ENCODE peak calls at places on chromosomes 7 and 10, in six cellular contexts. One of them, this sample, is unnamed.

GRCh38 chr10:11595395-11595692 is 16.1 kb downstream of the USP6NL start:
- DNase-seq in neural progenitor cell: no peak
- DNase-seq in cardiac muscle cell: peak; percentile 44
- DNase-seq in BE2C: no peak
- DNase-seq in HCT116: no peak
- DNase-seq in GM23248: peak; percentile 86
- DNase-seq in this sample: no peak

GRCh38 chr7:23938937-23939552 is 229.0 kb downstream of the STK31 start:
- DNase-seq in neural progenitor cell: peak; percentile 65
- DNase-seq in cardiac muscle cell: peak; percentile 51
- DNase-seq in BE2C: peak; percentile 49
- DNase-seq in HCT116: peak; percentile 47
- DNase-seq in GM23248: peak; percentile 45
- DNase-seq in this sample: no peak

GRCh38 chr7:156378806-156379205 is 261.8 kb upstream of the RNF32 start:
- DNase-seq in neural progenitor cell: no peak
- DNase-seq in cardiac muscle cell: no peak
- DNase-seq in BE2C: no peak
- DNase-seq in HCT116: no peak
- DNase-seq in GM23248: no peak
- DNase-seq in this sample: no peak

GRCh38 chr7:26151096-26151495 is 902 bp upstream of the NFE2L3 start:
- DNase-seq in neural progenitor cell: no peak
- DNase-seq in cardiac muscle cell: no peak
- DNase-seq in BE2C: no peak
- DNase-seq in HCT116: no peak
- DNase-seq in GM23248: no peak
- DNase-seq in this sample: no peak

GRCh38 chr10:13048762-13049161 is 47.2 kb upstream of the CCDC3 start:
- DNase-seq in neural progenitor cell: no peak
- DNase-seq in cardiac muscle cell: no peak
- DNase-seq in BE2C: no peak
- DNase-seq in HCT116: no peak
- DNase-seq in GM23248: peak; percentile 2
- DNase-seq in this sample: no peak

GRCh38 chr10:57972783-57973182 is 294.9 kb downstream of the IPMK start:
- DNase-seq in neural progenitor cell: no peak
- DNase-seq in cardiac muscle cell: no peak
- DNase-seq in BE2C: no peak
- DNase-seq in HCT116: no peak
- DNase-seq in GM23248: peak; percentile 50
- DNase-seq in this sample: no peak

GRCh38 chr10:30985552-30985951 is 46.1 kb downstream of the ZNF438 start:
- DNase-seq in neural progenitor cell: no peak
- DNase-seq in cardiac muscle cell: peak; percentile 47
- DNase-seq in BE2C: no peak
- DNase-seq in HCT116: peak; percentile 7
- DNase-seq in GM23248: peak; percentile 74
- DNase-seq in this sample: no peak

GRCh38 chr7:92834661-92835139 is 1.7 kb downstream of the CDK6 start:
- DNase-seq in neural progenitor cell: peak; percentile 55
- DNase-seq in cardiac muscle cell: peak; percentile 15
- DNase-seq in BE2C: peak; percentile 24
- DNase-seq in HCT116: no peak
- DNase-seq in GM23248: peak; percentile 47
- DNase-seq in this sample: peak; percentile 61

GRCh38 chr10:109899578-109900355 is 23.5 kb downstream of the XPNPEP1 start:
- DNase-seq in neural progenitor cell: no peak
- DNase-seq in cardiac muscle cell: peak; percentile 81
- DNase-seq in BE2C: no peak
- DNase-seq in HCT116: no peak
- DNase-seq in GM23248: peak; percentile 94
- DNase-seq in this sample: no peak

GRCh38 chr10:7380704-7381241 is 30.1 kb downstream of the SFMBT2 start:
- DNase-seq in neural progenitor cell: no peak
- DNase-seq in cardiac muscle cell: no peak
- DNase-seq in BE2C: no peak
- DNase-seq in HCT116: no peak
- DNase-seq in GM23248: no peak
- DNase-seq in this sample: no peak

GRCh38 chr7:142813262-142813661 is 41.6 kb upstream of the EPHB6 start:
- DNase-seq in neural progenitor cell: no peak
- DNase-seq in cardiac muscle cell: peak; percentile 63
- DNase-seq in BE2C: no peak
- DNase-seq in HCT116: no peak
- DNase-seq in GM23248: peak; percentile 84
- DNase-seq in this sample: no peak

GRCh38 chr10:109504401-109504800 is 418.9 kb downstream of the XPNPEP1 start:
- DNase-seq in neural progenitor cell: no peak
- DNase-seq in cardiac muscle cell: no peak
- DNase-seq in BE2C: peak; percentile 4
- DNase-seq in HCT116: no peak
- DNase-seq in GM23248: peak; percentile 1
- DNase-seq in this sample: no peak

GRCh38 chr7:2641406-2642393 is 9.9 kb downstream of the TTYH3 start:
- DNase-seq in neural progenitor cell: peak; percentile 94
- DNase-seq in cardiac muscle cell: peak; percentile 98
- DNase-seq in BE2C: peak; percentile 84
- DNase-seq in HCT116: no peak
- DNase-seq in GM23248: peak; percentile 95
- DNase-seq in this sample: peak; percentile 91

GRCh38 chr7:64729089-64729848 is 63.3 kb downstream of the ZNF107 start:
- DNase-seq in neural progenitor cell: no peak
- DNase-seq in cardiac muscle cell: no peak
- DNase-seq in BE2C: no peak
- DNase-seq in HCT116: no peak
- DNase-seq in GM23248: no peak
- DNase-seq in this sample: no peak
- H3K9me3 ChIP-seq in neural progenitor cell: peaks cover 3% of the 10 kb centered on the region
- H3K9me3 ChIP-seq in cardiac muscle cell: no peaks in the 10 kb centered on the region
- H3K9me3 ChIP-seq in BE2C: no peaks in the 10 kb centered on the region
- H3K9me3 ChIP-seq in HCT116: no peaks in the 10 kb centered on the region
- H3K9me3 ChIP-seq in GM23248: no peaks in the 10 kb centered on the region
- H3K9me3 ChIP-seq in this sample: peaks cover 13% of the 10 kb centered on the region

DNA sequence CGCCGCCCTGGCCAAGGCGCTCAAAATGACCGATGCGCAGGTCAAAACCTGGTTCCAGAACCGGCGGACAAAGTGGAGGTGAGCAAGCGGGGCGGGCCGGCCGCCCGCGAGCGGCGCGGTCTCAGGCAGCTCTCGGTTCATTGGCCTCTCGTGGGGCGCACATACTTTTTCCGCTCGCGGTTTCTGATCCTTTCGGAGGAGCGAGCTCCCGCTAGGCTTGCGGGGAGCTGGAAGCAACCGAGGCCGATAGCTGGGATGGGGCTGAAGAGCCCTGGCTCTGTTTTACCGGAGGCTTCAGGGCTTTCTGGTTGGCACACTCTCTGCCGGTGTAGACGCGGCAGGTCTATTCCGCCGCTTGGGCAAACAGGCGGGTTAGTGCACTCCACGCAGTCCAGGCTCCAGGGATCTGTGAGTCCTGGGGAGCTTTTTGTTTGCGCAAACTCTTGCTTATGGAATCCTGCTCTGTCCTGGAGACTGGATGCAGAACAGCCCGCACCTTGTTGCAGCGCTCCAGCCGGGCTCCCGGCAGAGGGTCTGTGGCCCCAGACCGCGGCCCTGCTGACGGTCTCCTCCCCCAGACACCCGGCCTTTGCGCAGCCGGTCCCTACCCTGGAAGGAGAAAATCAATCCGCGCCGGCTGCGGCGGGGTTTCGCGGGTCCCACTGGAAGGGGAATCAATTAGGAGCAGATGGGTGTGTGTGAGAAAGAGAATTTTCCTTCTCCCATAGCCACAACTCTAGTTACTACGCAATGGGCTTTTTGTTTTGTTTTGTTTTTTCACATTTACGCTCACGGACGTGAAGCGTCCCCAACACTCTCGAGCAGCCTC is 3.4 kb downstream of the TLX1 start:
- DNase-seq in neural progenitor cell: no peak
- DNase-seq in cardiac muscle cell: no peak
- DNase-seq in BE2C: no peak
- DNase-seq in HCT116: no peak
- DNase-seq in GM23248: peak; percentile 38
- DNase-seq in this sample: no peak
- H3K4me3 ChIP-seq in neural progenitor cell: no peak overlapping the region
- H3K4me3 ChIP-seq in cardiac muscle cell: no peak overlapping the region
- H3K4me3 ChIP-seq in BE2C: no peak overlapping the region
- H3K4me3 ChIP-seq in HCT116: no peak overlapping the region
- H3K4me3 ChIP-seq in GM23248: no peak overlapping the region
- H3K4me3 ChIP-seq in this sample: peak overlapping the region; percentile 36

DNA sequence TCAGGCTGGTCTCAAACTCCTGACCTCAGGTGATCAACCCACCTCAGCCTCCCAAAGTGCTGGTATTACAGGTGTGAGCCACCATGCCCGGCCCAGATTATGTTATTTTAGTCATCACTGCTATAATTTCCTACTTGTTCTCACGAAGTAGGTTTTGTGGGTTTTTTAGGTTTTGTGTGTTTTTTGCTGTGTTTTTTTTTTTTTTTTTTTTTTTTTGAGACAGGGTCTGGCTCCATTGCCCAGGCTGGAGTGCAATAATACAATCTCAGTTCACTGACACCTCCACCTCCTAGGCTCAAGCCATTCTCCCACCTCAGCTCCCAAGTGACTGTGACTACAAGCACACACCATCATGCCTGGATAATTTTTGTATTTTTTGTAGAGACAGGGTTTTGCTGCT is 20.9 kb upstream of the ANAPC16 start:
- DNase-seq in neural progenitor cell: no peak
- DNase-seq in cardiac muscle cell: no peak
- DNase-seq in BE2C: no peak
- DNase-seq in HCT116: no peak
- DNase-seq in GM23248: no peak
- DNase-seq in this sample: no peak
- H3K9me3 ChIP-seq in neural progenitor cell: no peaks in the 10 kb centered on the region
- H3K9me3 ChIP-seq in cardiac muscle cell: no peaks in the 10 kb centered on the region
- H3K9me3 ChIP-seq in BE2C: no peaks in the 10 kb centered on the region
- H3K9me3 ChIP-seq in HCT116: no peaks in the 10 kb centered on the region
- H3K9me3 ChIP-seq in GM23248: no peaks in the 10 kb centered on the region
- H3K9me3 ChIP-seq in this sample: no peaks in the 10 kb centered on the region

GRCh38 chr10:4217187-4217586 is 432.2 kb upstream of the KLF6 start:
- DNase-seq in neural progenitor cell: no peak
- DNase-seq in cardiac muscle cell: no peak
- DNase-seq in BE2C: no peak
- DNase-seq in HCT116: no peak
- DNase-seq in GM23248: no peak
- DNase-seq in this sample: no peak
- H3K4me3 ChIP-seq in neural progenitor cell: no peak overlapping the region
- H3K4me3 ChIP-seq in cardiac muscle cell: no peak overlapping the region
- H3K4me3 ChIP-seq in BE2C: no peak overlapping the region
- H3K4me3 ChIP-seq in HCT116: no peak overlapping the region
- H3K4me3 ChIP-seq in GM23248: no peak overlapping the region
- H3K4me3 ChIP-seq in this sample: no peak overlapping the region

GRCh38 chr10:37479469-37479868 is 354.1 kb downstream of the ANKRD30A start:
- DNase-seq in neural progenitor cell: no peak
- DNase-seq in cardiac muscle cell: no peak
- DNase-seq in BE2C: no peak
- DNase-seq in HCT116: no peak
- DNase-seq in GM23248: no peak
- DNase-seq in this sample: no peak

GRCh38 chr10:37473906-37474305 is 348.5 kb downstream of the ANKRD30A start:
- DNase-seq in neural progenitor cell: no peak
- DNase-seq in cardiac muscle cell: no peak
- DNase-seq in BE2C: no peak
- DNase-seq in HCT116: no peak
- DNase-seq in GM23248: no peak
- DNase-seq in this sample: no peak

GRCh38 chr10:37478381-37478780 is 353.0 kb downstream of the ANKRD30A start:
- DNase-seq in neural progenitor cell: no peak
- DNase-seq in cardiac muscle cell: no peak
- DNase-seq in BE2C: no peak
- DNase-seq in HCT116: no peak
- DNase-seq in GM23248: no peak
- DNase-seq in this sample: no peak

GRCh38 chr10:37474645-37475044 is 349.2 kb downstream of the ANKRD30A start:
- DNase-seq in neural progenitor cell: no peak
- DNase-seq in cardiac muscle cell: no peak
- DNase-seq in BE2C: no peak
- DNase-seq in HCT116: no peak
- DNase-seq in GM23248: no peak
- DNase-seq in this sample: no peak

DNA sequence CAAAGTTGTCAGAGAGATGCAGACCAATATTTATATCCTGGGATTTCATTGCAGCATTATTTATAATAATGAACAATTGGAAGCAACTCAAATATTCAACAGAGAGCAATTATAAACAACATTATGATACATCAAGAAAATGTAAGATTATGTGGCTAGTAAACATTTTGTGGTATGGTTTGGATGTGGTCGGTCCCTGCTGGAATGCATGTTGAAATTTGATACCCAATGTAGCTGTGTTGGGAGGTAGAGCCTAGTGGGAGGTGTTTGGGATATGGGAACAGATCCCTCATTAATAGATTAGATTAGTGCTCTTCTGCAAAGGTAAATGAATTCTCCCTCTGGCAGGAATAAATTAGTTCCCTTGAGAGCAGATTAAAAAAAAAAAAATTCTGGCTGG is 350.9 kb downstream of the ANKRD30A start:
- DNase-seq in neural progenitor cell: no peak
- DNase-seq in cardiac muscle cell: no peak
- DNase-seq in BE2C: no peak
- DNase-seq in HCT116: no peak
- DNase-seq in GM23248: no peak
- DNase-seq in this sample: no peak
- H3K9me3 ChIP-seq in neural progenitor cell: no peaks in the 10 kb centered on the region
- H3K9me3 ChIP-seq in cardiac muscle cell: no peaks in the 10 kb centered on the region
- H3K9me3 ChIP-seq in BE2C: no peaks in the 10 kb centered on the region
- H3K9me3 ChIP-seq in HCT116: peaks cover 5% of the 10 kb centered on the region
- H3K9me3 ChIP-seq in GM23248: no peaks in the 10 kb centered on the region
- H3K9me3 ChIP-seq in this sample: no peaks in the 10 kb centered on the region

This sample was measured in lower lobe of right lung.